ENCODE peak calls at places on chromosomes 2 and 18, in five cellular contexts. A is fibroblast of lung; C is CD4-positive, alpha-beta T cell; W is ovary; P is neural progenitor cell. R is an unnamed sample.

GRCh38 chr18:7524786-7525185 is 42.3 kb upstream of the PTPRM start:
- DNase-seq in W (no peak), A (no peak), P (no peak), C (no peak), R (no peak)

GRCh38 chr18:72700961-72701710 is 157.0 kb upstream of the CBLN2 start:
- DNase-seq in P (no peak), C (no peak), A (peak; percentile 15), W (no peak), R (no peak)

GRCh38 chr18:49898421-49898820 is 85.1 kb upstream of the ACAA2 start:
- DNase-seq in W (no peak), A (peak; percentile 67), C (peak; percentile 56), P (peak; percentile 86), R (peak; percentile 26)

GRCh38 chr2:85853499-85854165 is 35.2 kb downstream of the ST3GAL5 start:
- DNase-seq in C (no peak), W (no peak), A (no peak), P (no peak), R (no peak)

GRCh38 chr2:120239488-120240287 is 13.0 kb upstream of the RALB start:
- DNase-seq in P (peak; percentile 28), W (peak; percentile 25), A (peak; percentile 95), C (no peak), R (no peak)

GRCh38 chr2:70897203-70897976 is 38.3 kb upstream of the ATP6V1B1 start:
- DNase-seq in A (no peak), P (no peak), C (no peak), W (no peak), R (no peak)

GRCh38 chr2:192190474-192190873 is 4.3 kb downstream of the TMEFF2 start:
- DNase-seq in W (no peak), A (peak; percentile 48), P (no peak), C (no peak), R (no peak)

GRCh38 chr2:172079838-172080640 is 5.3 kb upstream of the DLX1 start:
- DNase-seq in A (no peak), W (no peak), C (no peak), P (peak; percentile 38), R (no peak)

GRCh38 chr18:36396190-36396589 is 98.7 kb downstream of the FHOD3 start:
- DNase-seq in P (no peak), W (no peak), C (no peak), A (no peak), R (no peak)

GRCh38 chr18:36401462-36401861 is 103.9 kb downstream of the FHOD3 start:
- DNase-seq in C (no peak), W (no peak), P (no peak), A (no peak), R (no peak)

GRCh38 chr18:36397033-36397432 is 99.5 kb downstream of the FHOD3 start:
- DNase-seq in C (no peak), W (no peak), P (no peak), A (no peak), R (no peak)

GRCh38 chr18:36399055-36399454 is 101.5 kb downstream of the FHOD3 start:
- DNase-seq in P (no peak), W (no peak), A (no peak), C (no peak), R (no peak)

GRCh38 chr18:36398419-36398818 is 100.9 kb downstream of the FHOD3 start:
- DNase-seq in A (no peak), W (no peak), C (no peak), P (no peak), R (no peak)
- TF ChIP-seq CTCF in A (no peak), W (no peak), C (no peak), P (no peak), R (no peak)

GRCh38 chr18:64219511-64219910 is 70.6 kb upstream of the LINC00305 start:
- DNase-seq in P (no peak), W (no peak), C (no peak), A (no peak), R (no peak)
- H3K27me3 ChIP-seq in P (no peaks in the 10 kb centered on the region), W (no peaks in the 10 kb centered on the region), C (no peaks in the 10 kb centered on the region), A (no peaks in the 10 kb centered on the region), R (no peaks in the 10 kb centered on the region)

DNA sequence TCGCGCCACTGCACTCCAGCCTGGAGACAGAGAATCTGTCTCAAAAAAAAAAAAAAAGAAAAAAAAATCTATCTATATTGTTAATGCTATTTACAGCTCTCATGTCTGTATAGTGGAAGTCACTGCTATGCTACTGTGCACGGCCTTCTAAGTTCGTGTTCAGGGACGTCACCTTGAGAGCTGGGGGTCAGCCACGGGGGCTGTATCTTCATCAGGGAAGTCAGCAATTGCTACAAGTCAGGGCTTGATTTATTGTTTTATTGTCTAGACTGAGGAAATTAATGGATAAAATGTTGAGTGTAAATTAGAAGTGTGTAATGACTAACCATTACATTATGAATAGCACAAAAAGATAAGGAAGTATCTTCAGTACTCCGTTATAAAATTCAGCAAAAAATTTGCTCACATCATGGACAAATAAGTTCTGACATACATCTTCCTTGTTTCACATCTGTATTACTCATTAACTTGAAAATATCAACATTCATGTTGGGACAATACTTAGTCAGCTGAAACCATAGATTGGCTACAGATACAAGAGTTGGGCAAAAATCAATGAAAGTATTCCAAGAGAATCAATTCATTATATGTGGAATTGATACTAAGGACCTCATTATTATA is 136.6 kb upstream of the SEC11C start:
- DNase-seq in C (no peak), A (no peak), W (no peak), P (no peak), R (no peak)
- H3K27ac ChIP-seq in C (no peak overlapping the region), A (no peak overlapping the region), W (no peak overlapping the region), P (no peak overlapping the region), R (no peak overlapping the region)

GRCh38 chr2:198471291-198471690 is 666.9 kb downstream of the PLCL1 start:
- DNase-seq in W (no peak), P (peak; percentile 9), A (no peak), C (no peak), R (no peak)
- TF ChIP-seq CTCF in W (no peak), P (peak; percentile 45), A (no peak), C (no peak), R (peak; percentile 23)

GRCh38 chr18:21955757-21956652 is 213.4 kb upstream of the GATA6 start:
- DNase-seq in C (peak; percentile 69), W (peak; percentile 66), P (peak; percentile 80), A (peak; percentile 39), R (peak; percentile 33)
- H3K27me3 ChIP-seq in C (no peaks in the 10 kb centered on the region), W (no peaks in the 10 kb centered on the region), P (peaks cover 16% of the 10 kb centered on the region), A (no peaks in the 10 kb centered on the region), R (peaks cover 9% of the 10 kb centered on the region)

DNA sequence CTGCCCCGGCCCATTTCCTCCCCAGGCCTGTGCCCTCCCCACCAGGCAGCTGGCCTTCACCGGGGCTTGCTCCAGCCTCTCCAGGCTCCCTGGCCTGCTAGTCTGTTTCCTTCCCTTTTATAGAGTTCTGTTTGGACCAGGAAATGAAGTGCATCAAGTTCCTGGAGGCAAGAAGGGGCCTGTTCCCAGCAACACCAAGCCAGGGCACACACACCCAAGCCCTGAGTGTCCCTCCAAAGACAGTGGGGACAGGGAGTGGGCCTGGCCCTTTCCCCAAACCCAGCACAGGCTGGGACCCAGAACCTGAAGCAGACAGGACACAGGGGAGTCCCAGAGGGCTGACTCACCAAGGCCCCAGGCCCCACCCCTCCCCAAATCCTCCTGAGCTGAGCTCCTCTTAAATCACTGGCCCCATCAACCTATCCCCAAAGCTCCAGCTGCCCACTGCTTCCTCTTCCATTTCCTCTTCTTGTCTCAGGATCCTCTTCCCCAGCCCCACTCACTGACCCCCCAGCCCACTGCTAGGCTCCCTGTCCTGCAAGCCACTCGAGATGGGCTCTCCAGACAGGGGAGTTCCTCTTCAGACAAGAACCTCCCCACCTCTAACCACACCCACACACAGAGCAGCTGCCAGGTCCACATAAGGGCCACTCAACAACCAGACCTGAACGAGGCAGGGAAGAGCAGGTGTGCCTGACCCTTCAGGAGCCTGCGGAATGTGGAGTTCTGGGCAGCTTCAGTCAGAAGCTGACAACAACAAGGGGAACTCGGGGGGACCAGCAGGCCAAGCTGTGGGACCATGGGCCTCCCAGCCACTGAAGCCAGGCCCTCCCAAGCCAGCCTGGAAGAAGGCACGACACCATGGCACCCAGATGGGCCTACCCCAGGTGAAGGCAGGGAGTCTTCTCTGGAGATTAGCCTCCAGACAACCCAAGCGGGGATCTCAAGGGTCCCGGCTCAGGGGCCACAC is 74.2 kb downstream of the TNS1 start:
- DNase-seq in W (peak; percentile 61), A (no peak), C (no peak), P (no peak), R (no peak)
- H3K27ac ChIP-seq in W (peak overlapping the region; percentile 32), A (no peak overlapping the region), C (no peak overlapping the region), P (no peak overlapping the region), R (peak overlapping the region; percentile 39)

DNA sequence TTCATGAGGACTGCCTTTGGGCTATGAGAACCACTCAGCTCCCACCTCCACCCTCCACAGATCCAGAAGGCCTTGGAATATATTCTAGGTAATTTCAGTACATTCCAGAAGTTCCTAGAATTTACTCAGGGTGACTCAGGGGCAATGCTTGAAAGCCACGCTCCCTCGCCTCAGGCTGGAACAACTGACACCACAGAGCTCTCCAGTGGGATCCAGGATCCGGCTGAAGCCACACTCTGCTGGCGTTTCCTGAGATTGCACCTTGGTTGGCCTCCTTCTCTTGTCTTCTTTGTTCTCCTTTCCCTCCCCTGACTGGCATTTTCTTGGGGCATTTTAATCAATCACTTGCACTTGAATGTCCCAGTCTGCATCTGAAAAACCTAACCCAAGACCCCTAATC is 92.6 kb upstream of the KCNE4 start:
- DNase-seq in P (peak; percentile 20), W (no peak), A (peak; percentile 92), C (no peak), R (peak; percentile 72)
- TF ChIP-seq CTCF in P (no peak), W (no peak), A (no peak), C (no peak), R (peak; percentile 55)

GRCh38 chr2:23507267-23508065 is 122.5 kb downstream of the KLHL29 start:
- DNase-seq in P (no peak), W (no peak), A (no peak), C (no peak), R (no peak)

GRCh38 chr2:23510471-23510870 is 125.5 kb downstream of the KLHL29 start:
- DNase-seq in P (no peak), A (no peak), C (no peak), W (no peak), R (no peak)

GRCh38 chr2:23509071-23509470 is 124.1 kb downstream of the KLHL29 start:
- DNase-seq in A (no peak), C (no peak), P (no peak), W (no peak), R (no peak)

GRCh38 chr2:23508066-23508390 is 123.0 kb downstream of the KLHL29 start:
- DNase-seq in W (no peak), C (no peak), A (no peak), P (no peak), R (no peak)

DNA sequence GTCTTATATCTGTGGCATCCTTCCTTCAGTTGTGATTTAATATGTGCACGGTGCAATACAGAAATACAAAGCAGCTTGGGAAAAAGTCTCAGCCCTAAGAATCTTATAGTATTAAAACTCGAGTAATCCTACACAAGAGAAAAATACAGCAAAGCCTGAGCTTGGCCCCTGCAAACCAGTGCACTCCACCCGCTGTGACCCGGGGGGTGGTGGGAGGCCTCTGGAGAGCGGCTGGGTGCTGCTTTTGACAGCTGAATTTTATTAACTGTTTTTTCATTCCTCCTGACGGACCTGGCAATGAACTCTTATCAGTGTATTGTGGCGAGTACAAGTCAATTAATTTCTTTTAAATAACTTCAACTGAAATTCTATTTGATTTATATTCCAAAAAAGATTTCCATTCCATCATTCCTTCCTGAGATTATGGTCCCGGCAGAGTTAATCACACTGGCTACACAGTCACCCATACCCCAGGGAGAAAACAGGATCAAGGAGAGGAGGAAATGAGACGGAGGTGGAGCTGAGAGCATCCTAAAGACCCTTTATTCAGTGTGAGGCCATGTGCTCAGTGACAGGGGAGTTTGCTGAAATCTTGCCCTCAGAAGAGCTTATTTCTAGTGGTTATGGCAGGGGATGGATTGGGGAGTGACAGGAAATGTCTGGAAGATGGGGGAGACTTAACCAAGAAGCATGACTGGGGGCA is 124.8 kb downstream of the KLHL29 start:
- DNase-seq in W (no peak), A (no peak), P (no peak), C (no peak), R (no peak)
- H3K27me3 ChIP-seq in W (no peaks in the 10 kb centered on the region), A (no peaks in the 10 kb centered on the region), P (no peaks in the 10 kb centered on the region), C (no peaks in the 10 kb centered on the region), R (no peaks in the 10 kb centered on the region)

R was measured in AG04450.